ENCODE peak calls at places on chromosomes 3 and 15, in eight cellular contexts. One of them, this sample, is unnamed.

GRCh38 chr15:85031086-85031943 is 49.7 kb downstream of the PDE8A start:
- DNase-seq in uterus: no peak
- DNase-seq in A549: no peak
- DNase-seq in RWPE1: no peak
- DNase-seq in brain microvascular endothelial cell: no peak
- DNase-seq in endothelial cell: no peak
- DNase-seq in type B pancreatic cell: no peak
- DNase-seq in sigmoid colon: no peak
- DNase-seq in this sample: no peak

GRCh38 chr3:37909067-37909911 is 47.6 kb downstream of the CTDSPL start:
- DNase-seq in A549: no peak
- DNase-seq in endothelial cell: no peak
- DNase-seq in RWPE1: no peak
- DNase-seq in uterus: no peak
- DNase-seq in type B pancreatic cell: no peak
- DNase-seq in brain microvascular endothelial cell: peak
- DNase-seq in sigmoid colon: no peak
- DNase-seq in this sample: no peak

GRCh38 chr3:60147249-60147648 is 1097.4 kb upstream of the CFAP20DC start:
- DNase-seq in brain microvascular endothelial cell: no peak
- DNase-seq in sigmoid colon: no peak
- DNase-seq in uterus: no peak
- DNase-seq in A549: no peak
- DNase-seq in endothelial cell: no peak
- DNase-seq in type B pancreatic cell: no peak
- DNase-seq in RWPE1: no peak
- DNase-seq in this sample: no peak

GRCh38 chr3:114675104-114675503 is 381.3 kb downstream of the TIGIT start:
- DNase-seq in A549: no peak
- DNase-seq in type B pancreatic cell: no peak
- DNase-seq in brain microvascular endothelial cell: peak
- DNase-seq in uterus: no peak
- DNase-seq in RWPE1: no peak
- DNase-seq in sigmoid colon: no peak
- DNase-seq in endothelial cell: no peak
- DNase-seq in this sample: no peak

GRCh38 chr3:161273589-161274218 is 52.6 kb downstream of the NMD3 start:
- DNase-seq in RWPE1: no peak
- DNase-seq in uterus: no peak
- DNase-seq in endothelial cell: peak
- DNase-seq in type B pancreatic cell: no peak
- DNase-seq in sigmoid colon: no peak
- DNase-seq in brain microvascular endothelial cell: peak
- DNase-seq in A549: peak
- DNase-seq in this sample: no peak

GRCh38 chr3:115239717-115240116 is 92.6 kb upstream of the ZBTB20 start:
- DNase-seq in brain microvascular endothelial cell: peak
- DNase-seq in RWPE1: peak
- DNase-seq in uterus: peak
- DNase-seq in type B pancreatic cell: no peak
- DNase-seq in sigmoid colon: peak
- DNase-seq in A549: peak
- DNase-seq in endothelial cell: no peak
- DNase-seq in this sample: peak

GRCh38 chr3:184540777-184541681 is 20.6 kb upstream of the EPHB3 start:
- DNase-seq in RWPE1: peak
- DNase-seq in endothelial cell: peak
- DNase-seq in A549: peak
- DNase-seq in sigmoid colon: peak
- DNase-seq in uterus: peak
- DNase-seq in brain microvascular endothelial cell: peak
- DNase-seq in type B pancreatic cell: peak
- DNase-seq in this sample: no peak

GRCh38 chr3:186757214-186757613 is 26.2 kb upstream of the EIF4A2 start:
- DNase-seq in A549: no peak
- DNase-seq in sigmoid colon: no peak
- DNase-seq in RWPE1: no peak
- DNase-seq in endothelial cell: no peak
- DNase-seq in brain microvascular endothelial cell: no peak
- DNase-seq in type B pancreatic cell: no peak
- DNase-seq in uterus: no peak
- DNase-seq in this sample: no peak

GRCh38 chr3:133962879-133963278 is 66.8 kb downstream of the SLCO2A1 start:
- DNase-seq in A549: no peak
- DNase-seq in RWPE1: peak
- DNase-seq in sigmoid colon: no peak
- DNase-seq in endothelial cell: no peak
- DNase-seq in uterus: no peak
- DNase-seq in type B pancreatic cell: no peak
- DNase-seq in brain microvascular endothelial cell: no peak
- DNase-seq in this sample: peak

GRCh38 chr3:10204921-10205320 is 40.2 kb downstream of the IRAK2 start:
- DNase-seq in RWPE1: no peak
- DNase-seq in sigmoid colon: no peak
- DNase-seq in uterus: no peak
- DNase-seq in endothelial cell: no peak
- DNase-seq in A549: no peak
- DNase-seq in brain microvascular endothelial cell: no peak
- DNase-seq in type B pancreatic cell: no peak
- DNase-seq in this sample: no peak

GRCh38 chr3:1987983-1988382 is 110.7 kb upstream of the CNTN4 start:
- DNase-seq in sigmoid colon: no peak
- DNase-seq in A549: peak
- DNase-seq in type B pancreatic cell: no peak
- DNase-seq in endothelial cell: no peak
- DNase-seq in brain microvascular endothelial cell: no peak
- DNase-seq in RWPE1: no peak
- DNase-seq in uterus: no peak
- DNase-seq in this sample: no peak

GRCh38 chr3:152076148-152076547 is 192.6 kb upstream of the MBNL1 start:
- DNase-seq in endothelial cell: no peak
- DNase-seq in brain microvascular endothelial cell: no peak
- DNase-seq in type B pancreatic cell: no peak
- DNase-seq in A549: no peak
- DNase-seq in sigmoid colon: no peak
- DNase-seq in uterus: no peak
- DNase-seq in RWPE1: no peak
- DNase-seq in this sample: peak

GRCh38 chr3:156174229-156174847 is 54.0 kb downstream of the KCNAB1 start:
- DNase-seq in uterus: no peak
- DNase-seq in endothelial cell: no peak
- DNase-seq in brain microvascular endothelial cell: peak
- DNase-seq in A549: peak
- DNase-seq in sigmoid colon: no peak
- DNase-seq in type B pancreatic cell: no peak
- DNase-seq in RWPE1: no peak
- DNase-seq in this sample: peak

GRCh38 chr3:188194327-188194726 is 40.4 kb downstream of the LPP start:
- DNase-seq in A549: no peak
- DNase-seq in type B pancreatic cell: no peak
- DNase-seq in uterus: no peak
- DNase-seq in sigmoid colon: no peak
- DNase-seq in RWPE1: no peak
- DNase-seq in endothelial cell: no peak
- DNase-seq in brain microvascular endothelial cell: no peak
- DNase-seq in this sample: peak

GRCh38 chr15:70530035-70530499 is 233.3 kb downstream of the UACA start:
- DNase-seq in endothelial cell: no peak
- DNase-seq in type B pancreatic cell: peak
- DNase-seq in A549: no peak
- DNase-seq in RWPE1: no peak
- DNase-seq in brain microvascular endothelial cell: no peak
- DNase-seq in sigmoid colon: no peak
- DNase-seq in uterus: no peak
- DNase-seq in this sample: no peak

GRCh38 chr3:129654126-129654525 is 47.6 kb upstream of the PLXND1 start:
- DNase-seq in brain microvascular endothelial cell: peak
- DNase-seq in endothelial cell: no peak
- DNase-seq in RWPE1: no peak
- DNase-seq in sigmoid colon: no peak
- DNase-seq in uterus: no peak
- DNase-seq in type B pancreatic cell: no peak
- DNase-seq in A549: no peak
- DNase-seq in this sample: peak

GRCh38 chr15:51135276-51135675 is 40.6 kb upstream of the TNFAIP8L3 start:
- DNase-seq in brain microvascular endothelial cell: no peak
- DNase-seq in endothelial cell: no peak
- DNase-seq in sigmoid colon: no peak
- DNase-seq in uterus: no peak
- DNase-seq in A549: no peak
- DNase-seq in RWPE1: no peak
- DNase-seq in type B pancreatic cell: no peak
- DNase-seq in this sample: no peak

GRCh38 chr3:42300013-42300412 is 34.0 kb upstream of the CCK start:
- DNase-seq in endothelial cell: peak
- DNase-seq in A549: peak
- DNase-seq in RWPE1: peak
- DNase-seq in type B pancreatic cell: no peak
- DNase-seq in uterus: no peak
- DNase-seq in sigmoid colon: no peak
- DNase-seq in brain microvascular endothelial cell: peak
- DNase-seq in this sample: peak

GRCh38 chr15:95624100-95624499 is 706.4 kb upstream of the NR2F2 start:
- DNase-seq in sigmoid colon: no peak
- DNase-seq in uterus: no peak
- DNase-seq in brain microvascular endothelial cell: no peak
- DNase-seq in endothelial cell: no peak
- DNase-seq in RWPE1: no peak
- DNase-seq in type B pancreatic cell: no peak
- DNase-seq in A549: no peak
- DNase-seq in this sample: peak

GRCh38 chr3:177893321-177893720 is 642.9 kb upstream of the KCNMB2 start:
- DNase-seq in endothelial cell: no peak
- DNase-seq in sigmoid colon: no peak
- DNase-seq in RWPE1: no peak
- DNase-seq in type B pancreatic cell: no peak
- DNase-seq in uterus: no peak
- DNase-seq in A549: no peak
- DNase-seq in brain microvascular endothelial cell: no peak
- DNase-seq in this sample: no peak
- TF ChIP-seq CTCF in endothelial cell: no peak
- TF ChIP-seq CTCF in sigmoid colon: no peak
- TF ChIP-seq CTCF in RWPE1: no peak
- TF ChIP-seq CTCF in type B pancreatic cell: no peak
- TF ChIP-seq CTCF in uterus: no peak
- TF ChIP-seq CTCF in A549: no peak
- TF ChIP-seq CTCF in brain microvascular endothelial cell: peak
- TF ChIP-seq CTCF in this sample: peak

GRCh38 chr15:78915341-78916087 is 29.3 kb downstream of the CTSH start:
- DNase-seq in endothelial cell: no peak
- DNase-seq in type B pancreatic cell: peak
- DNase-seq in RWPE1: no peak
- DNase-seq in uterus: peak
- DNase-seq in sigmoid colon: peak
- DNase-seq in A549: no peak
- DNase-seq in brain microvascular endothelial cell: no peak
- DNase-seq in this sample: no peak

GRCh38 chr15:78913012-78913411 is 31.8 kb downstream of the CTSH start:
- DNase-seq in type B pancreatic cell: no peak
- DNase-seq in uterus: no peak
- DNase-seq in brain microvascular endothelial cell: no peak
- DNase-seq in endothelial cell: no peak
- DNase-seq in sigmoid colon: no peak
- DNase-seq in RWPE1: no peak
- DNase-seq in A549: no peak
- DNase-seq in this sample: no peak

GRCh38 chr15:78910836-78911235 is 34.0 kb downstream of the CTSH start:
- DNase-seq in A549: no peak
- DNase-seq in type B pancreatic cell: no peak
- DNase-seq in sigmoid colon: no peak
- DNase-seq in uterus: no peak
- DNase-seq in RWPE1: no peak
- DNase-seq in brain microvascular endothelial cell: no peak
- DNase-seq in endothelial cell: no peak
- DNase-seq in this sample: no peak

GRCh38 chr15:78917888-78918287 is 27.0 kb downstream of the CTSH start:
- DNase-seq in endothelial cell: no peak
- DNase-seq in A549: no peak
- DNase-seq in uterus: no peak
- DNase-seq in type B pancreatic cell: no peak
- DNase-seq in brain microvascular endothelial cell: no peak
- DNase-seq in sigmoid colon: no peak
- DNase-seq in RWPE1: no peak
- DNase-seq in this sample: no peak

GRCh38 chr15:78914027-78914764 is 30.6 kb downstream of the CTSH start:
- DNase-seq in brain microvascular endothelial cell: no peak
- DNase-seq in RWPE1: peak
- DNase-seq in sigmoid colon: peak
- DNase-seq in type B pancreatic cell: peak
- DNase-seq in endothelial cell: no peak
- DNase-seq in A549: peak
- DNase-seq in uterus: peak
- DNase-seq in this sample: peak
- TF ChIP-seq CTCF in brain microvascular endothelial cell: peak
- TF ChIP-seq CTCF in RWPE1: peak
- TF ChIP-seq CTCF in sigmoid colon: peak
- TF ChIP-seq CTCF in type B pancreatic cell: peak
- TF ChIP-seq CTCF in endothelial cell: peak
- TF ChIP-seq CTCF in A549: no peak
- TF ChIP-seq CTCF in uterus: peak
- TF ChIP-seq CTCF in this sample: peak

GRCh38 chr3:50615190-50615589 is 1.8 kb upstream of the MAPKAPK3 start:
- DNase-seq in endothelial cell: no peak
- DNase-seq in sigmoid colon: no peak
- DNase-seq in uterus: no peak
- DNase-seq in type B pancreatic cell: no peak
- DNase-seq in A549: no peak
- DNase-seq in RWPE1: no peak
- DNase-seq in brain microvascular endothelial cell: no peak
- DNase-seq in this sample: no peak

GRCh38 chr3:50616770-50617095 is 218 bp upstream of the MAPKAPK3 start:
- DNase-seq in sigmoid colon: peak
- DNase-seq in brain microvascular endothelial cell: peak
- DNase-seq in A549: peak
- DNase-seq in RWPE1: peak
- DNase-seq in endothelial cell: peak
- DNase-seq in type B pancreatic cell: peak
- DNase-seq in uterus: peak
- DNase-seq in this sample: peak

GRCh38 chr3:50617911-50618481 is 1.0 kb downstream of the MAPKAPK3 start:
- DNase-seq in sigmoid colon: no peak
- DNase-seq in RWPE1: no peak
- DNase-seq in type B pancreatic cell: no peak
- DNase-seq in endothelial cell: no peak
- DNase-seq in brain microvascular endothelial cell: no peak
- DNase-seq in uterus: no peak
- DNase-seq in A549: no peak
- DNase-seq in this sample: peak

GRCh38 chr3:50616003-50616769 is 765 bp upstream of the MAPKAPK3 start:
- DNase-seq in endothelial cell: peak
- DNase-seq in type B pancreatic cell: peak
- DNase-seq in A549: peak
- DNase-seq in RWPE1: peak
- DNase-seq in uterus: peak
- DNase-seq in sigmoid colon: peak
- DNase-seq in brain microvascular endothelial cell: peak
- DNase-seq in this sample: peak

GRCh38 chr3:50617096-50617791 is at the start of gene MAPKAPK3:
- DNase-seq in uterus: no peak
- DNase-seq in endothelial cell: no peak
- DNase-seq in type B pancreatic cell: no peak
- DNase-seq in sigmoid colon: peak
- DNase-seq in A549: no peak
- DNase-seq in RWPE1: no peak
- DNase-seq in brain microvascular endothelial cell: no peak
- DNase-seq in this sample: no peak
- TF ChIP-seq CTCF in uterus: no peak
- TF ChIP-seq CTCF in endothelial cell: no peak
- TF ChIP-seq CTCF in type B pancreatic cell: peak
- TF ChIP-seq CTCF in sigmoid colon: no peak
- TF ChIP-seq CTCF in A549: no peak
- TF ChIP-seq CTCF in RWPE1: no peak
- TF ChIP-seq CTCF in brain microvascular endothelial cell: no peak
- TF ChIP-seq CTCF in this sample: peak

GRCh38 chr3:153903430-153903829 is 217.8 kb upstream of the ARHGEF26 start:
- DNase-seq in RWPE1: no peak
- DNase-seq in type B pancreatic cell: no peak
- DNase-seq in uterus: no peak
- DNase-seq in brain microvascular endothelial cell: no peak
- DNase-seq in A549: peak
- DNase-seq in sigmoid colon: no peak
- DNase-seq in endothelial cell: no peak
- DNase-seq in this sample: no peak
- TF ChIP-seq CTCF in RWPE1: no peak
- TF ChIP-seq CTCF in type B pancreatic cell: peak
- TF ChIP-seq CTCF in uterus: no peak
- TF ChIP-seq CTCF in brain microvascular endothelial cell: peak
- TF ChIP-seq CTCF in A549: no peak
- TF ChIP-seq CTCF in sigmoid colon: no peak
- TF ChIP-seq CTCF in endothelial cell: no peak
- TF ChIP-seq CTCF in this sample: no peak

This sample was measured in HFFc6.